ENCODE peak calls at places on chromosome 12, in eight cellular contexts. U is Panc1; L is neural progenitor cell; V is cardiac septum; N is tibial artery; P is CD8-positive, alpha-beta T cell; A is coronary artery; E is Calu3. M is an unnamed sample.

GRCh38 chr12:122985590-122986257 is 5.2 kb downstream of the ARL6IP4 start:
- DNase-seq in U (no peak), L (no peak), V (no peak), N (no peak), P (no peak), A (no peak), E (no peak), M (no peak)

GRCh38 chr12:131366261-131366871 is 344.5 kb upstream of the SFSWAP start:
- DNase-seq in U (no peak), L (no peak), V (peak), N (no peak), P (no peak), A (no peak), E (no peak), M (no peak)

GRCh38 chr12:47882796-47883546 is 21.8 kb downstream of the VDR start:
- DNase-seq in U (no peak), L (no peak), V (no peak), N (no peak), P (peak), A (no peak), E (peak), M (no peak)

GRCh38 chr12:109767991-109768900 is 54.6 kb downstream of the FAM222A start:
- DNase-seq in U (no peak), L (no peak), V (peak), N (peak), P (no peak), A (peak), E (no peak), M (no peak)

GRCh38 chr12:122282066-122282465 is 15.8 kb upstream of the VPS33A start:
- DNase-seq in U (no peak), L (peak), V (no peak), N (no peak), P (no peak), A (no peak), E (no peak), M (no peak)

GRCh38 chr12:80936353-80936641 is 1.4 kb downstream of the LIN7A start:
- DNase-seq in U (no peak), L (peak), V (no peak), N (no peak), P (no peak), A (no peak), E (no peak), M (no peak)

GRCh38 chr12:94762259-94762942 is 112.0 kb upstream of the TMCC3 start:
- DNase-seq in U (peak), L (no peak), V (no peak), N (no peak), P (no peak), A (no peak), E (no peak), M (no peak)

GRCh38 chr12:94872671-94873367 is 130.7 kb downstream of the NDUFA12 start:
- DNase-seq in U (no peak), L (peak), V (no peak), N (no peak), P (no peak), A (no peak), E (peak), M (peak)

GRCh38 chr12:27843714-27844245 is 63.7 kb upstream of the MANSC4 start:
- DNase-seq in U (no peak), L (peak), V (no peak), N (no peak), P (no peak), A (no peak), E (peak), M (no peak)

GRCh38 chr12:53252349-53252916 is 15.7 kb upstream of the ESPL1 start:
- DNase-seq in U (no peak), L (no peak), V (no peak), N (no peak), P (no peak), A (no peak), E (peak), M (no peak)

GRCh38 chr12:83150465-83151189 is 463.9 kb downstream of the TMTC2 start:
- DNase-seq in U (no peak), L (no peak), V (no peak), N (no peak), P (no peak), A (no peak), E (no peak), M (no peak)

GRCh38 chr12:119153477-119154434 is 25.0 kb upstream of the HSPB8 start:
- DNase-seq in U (no peak), L (peak), V (no peak), N (peak), P (no peak), A (no peak), E (no peak), M (peak)

GRCh38 chr12:46674126-46674525 is 151.7 kb downstream of the SLC38A4 start:
- DNase-seq in U (no peak), L (no peak), V (no peak), N (no peak), P (no peak), A (no peak), E (no peak), M (no peak)

GRCh38 chr12:4978737-4979136 is 64.9 kb upstream of the KCNA5 start:
- DNase-seq in U (no peak), L (no peak), V (peak), N (no peak), P (no peak), A (no peak), E (no peak), M (no peak)

GRCh38 chr12:40015360-40015759 is 90.5 kb downstream of the SLC2A13 start:
- DNase-seq in U (no peak), L (no peak), V (no peak), N (no peak), P (no peak), A (no peak), E (no peak), M (no peak)

GRCh38 chr12:57046947-57047890 is 2.7 kb downstream of the MYO1A start:
- DNase-seq in U (no peak), L (no peak), V (no peak), N (no peak), P (peak), A (no peak), E (no peak), M (no peak)

GRCh38 chr12:89566615-89567014 is 40.8 kb upstream of the POC1B start:
- DNase-seq in U (no peak), L (no peak), V (no peak), N (no peak), P (no peak), A (no peak), E (no peak), M (no peak)

GRCh38 chr12:117009759-117010158 is 89.5 kb downstream of the TESC start:
- DNase-seq in U (no peak), L (peak), V (no peak), N (no peak), P (no peak), A (no peak), E (no peak), M (no peak)

GRCh38 chr12:55963760-55964159 is 2.1 kb downstream of the PMEL start:
- DNase-seq in U (no peak), L (no peak), V (no peak), N (no peak), P (no peak), A (no peak), E (no peak), M (no peak)

GRCh38 chr12:49698619-49699545 is 8.3 kb downstream of the FMNL3 start:
- DNase-seq in U (no peak), L (peak), V (no peak), N (peak), P (peak), A (peak), E (no peak), M (peak)

GRCh38 chr12:10016881-10017280 is 6.5 kb downstream of the CLEC12B start:
- DNase-seq in U (no peak), L (no peak), V (no peak), N (no peak), P (no peak), A (no peak), E (no peak), M (no peak)

GRCh38 chr12:107645630-107646333 is 39.8 kb upstream of the PWP1 start:
- DNase-seq in U (no peak), L (peak), V (no peak), N (no peak), P (no peak), A (no peak), E (no peak), M (no peak)

GRCh38 chr12:109760930-109761630 is 47.5 kb downstream of the FAM222A start:
- DNase-seq in U (no peak), L (no peak), V (peak), N (peak), P (peak), A (peak), E (no peak), M (no peak)

GRCh38 chr12:63907561-63907960 is 63.1 kb downstream of the SRGAP1 start:
- DNase-seq in U (no peak), L (no peak), V (no peak), N (no peak), P (no peak), A (no peak), E (no peak), M (no peak)

GRCh38 chr12:65624554-65625086 is 199.7 kb upstream of the HMGA2 start:
- DNase-seq in U (no peak), L (no peak), V (no peak), N (no peak), P (no peak), A (no peak), E (no peak), M (no peak)